ENCODE peak calls at places on chromosomes 12 and 14, in ten cellular contexts. H is activated effector memory CD4-positive, alpha-beta T cell treated with Interleukin-2 at 50 U/mL for 16 hours; L is SW480; Q is HCEC 1CT; V is CD8-positive, alpha-beta memory T cell; X is neuronal stem cell; I is hypothalamus; M is astrocyte of the spinal cord; P is stimulated activated CD4-positive, alpha-beta T cell treated with anti-CD3 and anti-CD28 coated beads, TNF-alpha, amount 100 ng/mL, for 48 hours; D is H7. E is an unnamed sample.

GRCh38 chr12:81196595-81196994 is 118.7 kb downstream of the ACSS3 start:
- DNase-seq in I (no peak), M (no peak), D (no peak), P (no peak), Q (no peak), V (no peak), X (no peak), H (no peak), L (no peak), E (no peak)

GRCh38 chr12:118271770-118272417 is 100.8 kb downstream of the TAOK3 start:
- DNase-seq in M (no peak), I (no peak), V (no peak), D (no peak), X (no peak), Q (no peak), L (no peak), H (no peak), P (no peak), E (no peak)

GRCh38 chr14:61388173-61388975 is 67.0 kb downstream of the PRKCH start:
- DNase-seq in V (peak), I (no peak), P (no peak), Q (peak), X (no peak), H (no peak), D (no peak), M (peak), L (peak), E (peak)

GRCh38 chr12:125169451-125169850 is 104.2 kb downstream of the AACS start:
- DNase-seq in P (no peak), X (no peak), L (no peak), M (no peak), I (no peak), D (no peak), Q (no peak), V (no peak), H (no peak), E (no peak)

GRCh38 chr14:68543516-68543915 is 249.4 kb downstream of the ZFP36L1 start:
- DNase-seq in D (no peak), L (no peak), P (no peak), V (no peak), H (no peak), X (no peak), I (no peak), Q (no peak), M (no peak), E (no peak)

GRCh38 chr14:54420478-54421116 is 20.6 kb downstream of the CNIH1 start:
- DNase-seq in D (peak), P (no peak), X (no peak), H (no peak), V (no peak), I (no peak), L (peak), Q (peak), M (peak), E (peak)

GRCh38 chr12:47549258-47549657 is 156.6 kb downstream of the RPAP3 start:
- DNase-seq in H (no peak), M (no peak), Q (no peak), I (no peak), D (no peak), L (no peak), X (no peak), V (no peak), P (no peak), E (no peak)

GRCh38 chr12:125220404-125221273 is 155.4 kb downstream of the AACS start:
- DNase-seq in V (no peak), D (no peak), L (no peak), X (no peak), Q (no peak), H (no peak), M (peak), P (no peak), I (no peak), E (no peak)

GRCh38 chr14:51846631-51847488 is 13.6 kb upstream of the GNG2 start:
- DNase-seq in Q (no peak), D (peak), P (peak), I (peak), M (peak), H (peak), L (no peak), X (peak), V (peak), E (no peak)

GRCh38 chr12:68506619-68507018 is 104.1 kb upstream of the RAP1B start:
- DNase-seq in Q (no peak), D (no peak), P (no peak), L (no peak), X (no peak), I (no peak), H (no peak), V (no peak), M (no peak), E (no peak)

GRCh38 chr12:80356092-80356491 is 87.9 kb upstream of the PTPRQ start:
- DNase-seq in Q (no peak), V (no peak), X (no peak), H (no peak), L (no peak), M (peak), I (no peak), D (no peak), P (no peak), E (no peak)

GRCh38 chr12:79309039-79309438 is 381.7 kb downstream of the PAWR start:
- DNase-seq in P (no peak), H (no peak), Q (no peak), L (no peak), V (no peak), I (no peak), M (no peak), X (no peak), D (no peak), E (no peak)

GRCh38 chr14:71694888-71695505 is 237.2 kb upstream of the RGS6 start:
- DNase-seq in V (no peak), P (no peak), Q (no peak), X (no peak), M (no peak), H (no peak), D (no peak), I (no peak), L (no peak), E (no peak)

GRCh38 chr14:31300296-31300695 is 92.7 kb upstream of the HECTD1 start:
- DNase-seq in I (no peak), M (no peak), X (no peak), Q (no peak), H (no peak), P (no peak), L (no peak), V (no peak), D (peak), E (no peak)

GRCh38 chr14:65382586-65382985 is 29.9 kb upstream of the FUT8 start:
- DNase-seq in M (no peak), I (no peak), H (no peak), P (no peak), D (no peak), V (no peak), X (no peak), L (no peak), Q (no peak), E (no peak)

GRCh38 chr12:1525858-1526257 is 68.5 kb downstream of the FBXL14 start:
- DNase-seq in L (no peak), X (no peak), H (no peak), I (no peak), M (no peak), V (no peak), P (no peak), Q (no peak), D (no peak), E (no peak)

GRCh38 chr14:51884086-51884927 is 23.9 kb downstream of the GNG2 start:
- DNase-seq in M (peak), V (no peak), I (no peak), L (no peak), D (no peak), Q (peak), P (no peak), X (no peak), H (no peak), E (peak)

GRCh38 chr12:82958966-82959365 is 272.3 kb downstream of the TMTC2 start:
- DNase-seq in I (no peak), L (no peak), M (no peak), X (no peak), V (no peak), Q (no peak), P (no peak), D (no peak), H (no peak), E (no peak)

GRCh38 chr12:7113389-7113871 is 4.4 kb upstream of the C1RL start:
- DNase-seq in Q (peak), V (peak), H (no peak), L (peak), X (no peak), M (peak), P (no peak), D (peak), I (no peak), E (peak)

GRCh38 chr12:115771065-115771464 is 506.4 kb downstream of the MED13L start:
- DNase-seq in X (no peak), M (no peak), H (no peak), I (no peak), V (no peak), L (peak), Q (no peak), P (no peak), D (no peak), E (no peak)

GRCh38 chr12:666766-667308 is 3.6 kb upstream of the NINJ2 start:
- DNase-seq in V (peak), H (no peak), D (peak), L (peak), M (peak), I (no peak), P (no peak), Q (peak), X (no peak), E (peak)

GRCh38 chr14:28381656-28382055 is 384.9 kb upstream of the FOXG1 start:
- DNase-seq in L (no peak), V (no peak), Q (peak), D (no peak), M (peak), H (no peak), X (no peak), I (no peak), P (no peak), E (no peak)

GRCh38 chr14:95507701-95508103 is 8.7 kb downstream of the SYNE3 start:
- DNase-seq in H (no peak), Q (peak), P (no peak), V (no peak), X (no peak), I (no peak), M (peak), D (no peak), L (peak), E (peak)

GRCh38 chr12:43835656-43836454 is at the start of gene TMEM117:
- DNase-seq in V (peak), H (peak), Q (peak), P (peak), I (peak), L (peak), D (peak), M (peak), X (peak), E (peak)

GRCh38 chr12:107440596-107440995 is 245.0 kb upstream of the PWP1 start:
- DNase-seq in H (no peak), M (no peak), I (no peak), P (no peak), D (no peak), Q (no peak), L (no peak), X (no peak), V (no peak), E (no peak)

GRCh38 chr12:24742378-24742777 is 206.5 kb downstream of the BCAT1 start:
- DNase-seq in D (no peak), I (no peak), X (no peak), H (no peak), M (no peak), Q (no peak), P (no peak), V (no peak), L (no peak), E (no peak)

GRCh38 chr14:92930737-92931602 is 8.0 kb downstream of the CHGA start:
- DNase-seq in H (no peak), I (no peak), M (no peak), X (no peak), L (no peak), V (no peak), Q (no peak), D (no peak), P (no peak), E (no peak)

GRCh38 chr12:75986001-75986739 is 45.4 kb downstream of the PHLDA1 start:
- DNase-seq in P (no peak), H (no peak), L (peak), X (no peak), Q (no peak), V (no peak), D (no peak), I (no peak), M (no peak), E (no peak)

GRCh38 chr14:92955381-92955780 is 32.4 kb downstream of the CHGA start:
- DNase-seq in P (no peak), X (no peak), M (no peak), Q (no peak), L (no peak), V (peak), D (no peak), H (no peak), I (no peak), E (no peak)

GRCh38 chr12:116048886-116049285 is 228.6 kb downstream of the MED13L start:
- DNase-seq in I (no peak), D (no peak), Q (no peak), H (no peak), L (no peak), P (no peak), V (no peak), M (no peak), X (no peak), E (peak)

GRCh38 chr12:99026332-99027116 is 381.4 kb downstream of the APAF1 start:
- DNase-seq in V (no peak), I (no peak), H (no peak), L (no peak), P (no peak), D (no peak), X (no peak), M (no peak), Q (no peak), E (no peak)

GRCh38 chr14:76577090-76577489 is 184.2 kb upstream of the VASH1 start:
- DNase-seq in Q (no peak), I (no peak), V (no peak), L (no peak), P (no peak), M (no peak), X (no peak), D (no peak), H (no peak), E (no peak)